ENCODE peak calls at places on chromosomes 7 and 10, in five cellular contexts. One of them, this sample, is unnamed.

GRCh38 chr10:117241541-117242462 is 888 bp downstream of the SLC18A2 start:
- DNase-seq in 8988T: no peak
- DNase-seq in hepatocyte: peak
- DNase-seq in left ventricle myocardium inferior: no peak
- DNase-seq in NCI-H187: no peak
- DNase-seq in this sample: no peak

GRCh38 chr7:130875265-130875741 is 141.3 kb upstream of the KLF14 start:
- DNase-seq in 8988T: no peak
- DNase-seq in hepatocyte: peak
- DNase-seq in left ventricle myocardium inferior: peak
- DNase-seq in NCI-H187: no peak
- DNase-seq in this sample: peak

GRCh38 chr7:121366852-121367431 is 29.2 kb downstream of the FAM3C start:
- DNase-seq in 8988T: no peak
- DNase-seq in hepatocyte: peak
- DNase-seq in left ventricle myocardium inferior: no peak
- DNase-seq in NCI-H187: no peak
- DNase-seq in this sample: peak

GRCh38 chr10:86020139-86020538 is 346.5 kb downstream of the GRID1 start:
- DNase-seq in 8988T: no peak
- DNase-seq in hepatocyte: no peak
- DNase-seq in left ventricle myocardium inferior: no peak
- DNase-seq in NCI-H187: no peak
- DNase-seq in this sample: no peak

GRCh38 chr7:95302976-95303375 is 21.4 kb downstream of the PON1 start:
- DNase-seq in 8988T: no peak
- DNase-seq in hepatocyte: no peak
- DNase-seq in left ventricle myocardium inferior: no peak
- DNase-seq in NCI-H187: no peak
- DNase-seq in this sample: no peak

GRCh38 chr10:71294856-71295255 is 24.2 kb upstream of the SLC29A3 start:
- DNase-seq in 8988T: no peak
- DNase-seq in hepatocyte: no peak
- DNase-seq in left ventricle myocardium inferior: no peak
- DNase-seq in NCI-H187: no peak
- DNase-seq in this sample: no peak

GRCh38 chr7:136687693-136688322 is 180.6 kb upstream of the CHRM2 start:
- DNase-seq in 8988T: no peak
- DNase-seq in hepatocyte: peak
- DNase-seq in left ventricle myocardium inferior: no peak
- DNase-seq in NCI-H187: no peak
- DNase-seq in this sample: peak

GRCh38 chr10:103695584-103696005 is 159.8 kb downstream of the SH3PXD2A start:
- DNase-seq in 8988T: no peak
- DNase-seq in hepatocyte: no peak
- DNase-seq in left ventricle myocardium inferior: no peak
- DNase-seq in NCI-H187: no peak
- DNase-seq in this sample: peak

GRCh38 chr7:121071132-121071531 is 82.6 kb downstream of the CPED1 start:
- DNase-seq in 8988T: no peak
- DNase-seq in hepatocyte: no peak
- DNase-seq in left ventricle myocardium inferior: no peak
- DNase-seq in NCI-H187: no peak
- DNase-seq in this sample: no peak

GRCh38 chr10:72736176-72736795 is 44.3 kb downstream of the MCU start:
- DNase-seq in 8988T: no peak
- DNase-seq in hepatocyte: peak
- DNase-seq in left ventricle myocardium inferior: no peak
- DNase-seq in NCI-H187: no peak
- DNase-seq in this sample: peak

GRCh38 chr7:93011351-93012294 is 106.2 kb downstream of the SAMD9 start:
- DNase-seq in 8988T: no peak
- DNase-seq in hepatocyte: peak
- DNase-seq in left ventricle myocardium inferior: no peak
- DNase-seq in NCI-H187: no peak
- DNase-seq in this sample: peak

GRCh38 chr10:118592675-118593330 is 2.6 kb downstream of the PRLHR start:
- DNase-seq in 8988T: no peak
- DNase-seq in hepatocyte: no peak
- DNase-seq in left ventricle myocardium inferior: no peak
- DNase-seq in NCI-H187: peak
- DNase-seq in this sample: no peak

GRCh38 chr7:4894482-4894881 is 11.0 kb upstream of the RADIL start:
- DNase-seq in 8988T: no peak
- DNase-seq in hepatocyte: no peak
- DNase-seq in left ventricle myocardium inferior: no peak
- DNase-seq in NCI-H187: no peak
- DNase-seq in this sample: no peak

GRCh38 chr7:126856691-126857291 is 395.9 kb downstream of the GRM8 start:
- DNase-seq in 8988T: no peak
- DNase-seq in hepatocyte: peak
- DNase-seq in left ventricle myocardium inferior: no peak
- DNase-seq in NCI-H187: no peak
- DNase-seq in this sample: peak

GRCh38 chr7:30521532-30521931 is 16.9 kb upstream of the GGCT start:
- DNase-seq in 8988T: no peak
- DNase-seq in hepatocyte: peak
- DNase-seq in left ventricle myocardium inferior: peak
- DNase-seq in NCI-H187: no peak
- DNase-seq in this sample: peak

GRCh38 chr7:128997161-128997560 is 57.8 kb downstream of the TNPO3 start:
- DNase-seq in 8988T: no peak
- DNase-seq in hepatocyte: no peak
- DNase-seq in left ventricle myocardium inferior: no peak
- DNase-seq in NCI-H187: no peak
- DNase-seq in this sample: no peak

GRCh38 chr7:111998326-111998725 is 207.9 kb downstream of the DOCK4 start:
- DNase-seq in 8988T: no peak
- DNase-seq in hepatocyte: no peak
- DNase-seq in left ventricle myocardium inferior: no peak
- DNase-seq in NCI-H187: no peak
- DNase-seq in this sample: no peak

GRCh38 chr7:53325061-53325460 is 289.6 kb downstream of the POM121L12 start:
- DNase-seq in 8988T: no peak
- DNase-seq in hepatocyte: no peak
- DNase-seq in left ventricle myocardium inferior: no peak
- DNase-seq in NCI-H187: no peak
- DNase-seq in this sample: no peak

GRCh38 chr10:22386396-22386928 is 41.2 kb downstream of the SPAG6 start:
- DNase-seq in 8988T: no peak
- DNase-seq in hepatocyte: no peak
- DNase-seq in left ventricle myocardium inferior: no peak
- DNase-seq in NCI-H187: no peak
- DNase-seq in this sample: no peak